ENCODE peak calls at places on chromosome 9, in four cellular contexts. I, G, F and Z are unnamed samples.

GRCh38 chr9:36154213-36154952 is 14.8 kb upstream of the CCIN start:
- DNase-seq in G (no peak), I (peak), F (no peak), Z (no peak)

GRCh38 chr9:79263666-79264460 is 307.9 kb upstream of the TLE4 start:
- DNase-seq in G (no peak), F (no peak), I (no peak), Z (peak)

GRCh38 chr9:134622896-134623407 is 18.7 kb upstream of the COL5A1 start:
- DNase-seq in G (no peak), I (no peak), F (no peak), Z (no peak)

GRCh38 chr9:759541-759940 is 82.0 kb upstream of the DMRT1 start:
- DNase-seq in G (no peak), F (no peak), I (no peak), Z (no peak)

GRCh38 chr9:22117511-22118388 is 108.6 kb upstream of the CDKN2B start:
- DNase-seq in F (no peak), I (peak), G (no peak), Z (no peak)

GRCh38 chr9:112050544-112051475 is 124.3 kb downstream of the SUSD1 start:
- DNase-seq in F (no peak), G (no peak), I (peak), Z (no peak)

GRCh38 chr9:114027159-114027895 is 50.8 kb downstream of the AMBP start:
- DNase-seq in G (no peak), F (no peak), I (no peak), Z (no peak)

GRCh38 chr9:113695901-113696300 is 180.2 kb upstream of the ZNF618 start:
- DNase-seq in F (no peak), I (no peak), G (no peak), Z (no peak)

GRCh38 chr9:120579139-120579749 is 723 bp downstream of the CDK5RAP2 start:
- DNase-seq in G (no peak), I (no peak), F (no peak), Z (no peak)

GRCh38 chr9:78101247-78101646 is 69.6 kb upstream of the GNAQ start:
- DNase-seq in G (no peak), I (no peak), F (no peak), Z (no peak)

GRCh38 chr9:92171281-92171680 is 56.1 kb upstream of the SPTLC1 start:
- DNase-seq in F (no peak), G (no peak), I (no peak), Z (no peak)

GRCh38 chr9:107136296-107136695 is 146.8 kb upstream of the RAD23B start:
- DNase-seq in G (no peak), I (no peak), F (no peak), Z (no peak)

GRCh38 chr9:76302947-76303550 is 91.2 kb downstream of the RFK start:
- DNase-seq in I (peak), F (peak), G (no peak), Z (peak)

GRCh38 chr9:37292896-37293295 is 129.6 kb upstream of the GRHPR start:
- DNase-seq in G (no peak), F (no peak), I (no peak), Z (no peak)

GRCh38 chr9:133607381-133607780 is 1.8 kb downstream of the FAM163B start:
- DNase-seq in G (no peak), F (no peak), I (no peak), Z (no peak)

GRCh38 chr9:112784020-112784788 is 33.6 kb downstream of the SNX30 start:
- DNase-seq in G (no peak), F (no peak), I (peak), Z (no peak)

GRCh38 chr9:120395374-120395773 is 184.6 kb downstream of the CDK5RAP2 start:
- DNase-seq in G (no peak), I (no peak), F (no peak), Z (no peak)

GRCh38 chr9:105375323-105375722 is 72.5 kb upstream of the FSD1L start:
- DNase-seq in I (no peak), F (no peak), G (no peak), Z (no peak)

GRCh38 chr9:84366683-84367082 is 26.1 kb upstream of the SLC28A3 start:
- DNase-seq in I (no peak), F (no peak), G (no peak), Z (peak)

GRCh38 chr9:84024041-84024575 is 43.5 kb downstream of the RMI1 start:
- DNase-seq in I (no peak), F (no peak), G (no peak), Z (no peak)

GRCh38 chr9:129182625-129183494 is 4.8 kb upstream of the IER5L start:
- DNase-seq in F (no peak), I (peak), G (no peak), Z (no peak)

GRCh38 chr9:21789541-21790037 is 12.8 kb upstream of the MTAP start:
- DNase-seq in G (peak), I (peak), F (peak), Z (peak)

GRCh38 chr9:83418283-83418682 is 119.9 kb downstream of the FRMD3 start:
- DNase-seq in G (no peak), I (no peak), F (no peak), Z (no peak)

GRCh38 chr9:84323777-84324317 is 16.7 kb downstream of the SLC28A3 start:
- DNase-seq in G (no peak), I (no peak), F (no peak), Z (peak)

GRCh38 chr9:6565312-6565711 is 80.2 kb downstream of the GLDC start:
- DNase-seq in I (no peak), G (no peak), F (no peak), Z (no peak)

GRCh38 chr9:89676281-89676680 is 71.5 kb downstream of the GADD45G start:
- DNase-seq in I (no peak), F (no peak), G (no peak), Z (no peak)

GRCh38 chr9:77424993-77425392 is 223.1 kb downstream of the GNA14 start:
- DNase-seq in G (no peak), F (no peak), I (no peak), Z (no peak)

GRCh38 chr9:125608488-125609224 is 98.4 kb downstream of the MAPKAP1 start:
- DNase-seq in G (no peak), I (peak), F (no peak), Z (no peak)

GRCh38 chr9:36398745-36399144 is 1.3 kb downstream of the RNF38 start:
- DNase-seq in I (peak), G (no peak), F (no peak), Z (no peak)

GRCh38 chr9:6114424-6114823 is 99.0 kb upstream of the RANBP6 start:
- DNase-seq in G (no peak), F (no peak), I (no peak), Z (no peak)

GRCh38 chr9:14526504-14526903 is 166.7 kb downstream of the ZDHHC21 start:
- DNase-seq in F (no peak), I (no peak), G (no peak), Z (no peak)

GRCh38 chr9:37947431-37947830 is 43.5 kb upstream of the SLC25A51 start:
- DNase-seq in G (no peak), I (no peak), F (no peak), Z (no peak)

GRCh38 chr9:127751269-127752054 is 16.4 kb upstream of the TOR2A start:
- DNase-seq in I (no peak), F (no peak), G (no peak), Z (no peak)

GRCh38 chr9:121700165-121700830 is 48.9 kb downstream of the DAB2IP start:
- DNase-seq in F (peak), I (peak), G (no peak), Z (no peak)

GRCh38 chr9:36128331-36128730 is 8.2 kb upstream of the GLIPR2 start:
- DNase-seq in I (no peak), F (no peak), G (no peak), Z (peak)

GRCh38 chr9:133089271-133089671 is 27.5 kb downstream of the CEL start:
- DNase-seq in F (peak), G (no peak), I (no peak), Z (no peak)

DNA sequence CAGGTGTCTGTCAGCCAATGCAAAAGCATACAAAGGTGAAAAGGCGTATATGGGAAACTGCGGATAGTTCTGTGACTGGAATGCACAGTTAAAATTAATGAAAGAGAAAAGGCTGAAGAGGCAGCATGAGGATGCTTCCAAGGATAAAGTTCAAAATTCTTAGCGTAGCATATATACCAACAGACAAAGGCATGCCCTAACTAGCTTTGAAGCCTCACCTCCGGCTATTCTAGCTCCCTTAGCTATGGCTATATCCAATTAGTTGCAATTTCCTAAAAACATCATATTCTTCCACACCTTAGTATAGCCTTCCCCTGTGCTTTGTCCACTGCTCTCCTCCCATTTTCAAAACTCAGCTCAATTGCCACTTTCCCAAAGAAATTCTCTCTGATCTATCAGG is 1.4 kb upstream of the DNAJA1 start:
- DNase-seq in G (no peak), F (no peak), I (no peak), Z (no peak)
- H3K4me3 ChIP-seq in G (no peak), F (peak), I (no peak), Z (peak)

DNA sequence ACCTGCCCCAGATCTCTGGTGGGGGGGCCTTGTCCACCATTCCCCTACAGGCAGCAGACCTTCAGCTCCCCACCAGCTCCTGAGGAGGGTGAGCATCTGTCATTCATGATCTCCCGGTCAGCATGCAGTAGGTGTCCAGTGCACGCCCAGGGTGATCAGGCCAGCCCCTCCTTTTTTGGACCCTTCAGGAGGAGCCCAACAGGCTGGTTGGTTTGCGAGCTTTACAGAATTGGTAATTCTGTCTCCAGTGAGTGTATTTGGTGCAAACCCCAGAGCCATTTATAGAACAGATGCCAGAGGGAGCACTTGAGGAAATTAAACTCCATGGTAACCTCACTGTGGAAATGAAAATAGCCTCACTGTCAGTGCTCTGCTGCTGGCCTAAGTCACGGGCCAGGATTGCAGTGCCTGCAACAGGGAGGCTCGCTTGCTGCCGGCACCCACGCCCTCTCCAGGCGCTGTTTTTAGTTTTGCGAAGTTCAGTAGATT is 23.4 kb downstream of the WNK2 start:
- DNase-seq in G (no peak), I (peak), F (no peak), Z (no peak)
- H3K4me3 ChIP-seq in G (no peak), I (no peak), F (no peak), Z (no peak)

DNA sequence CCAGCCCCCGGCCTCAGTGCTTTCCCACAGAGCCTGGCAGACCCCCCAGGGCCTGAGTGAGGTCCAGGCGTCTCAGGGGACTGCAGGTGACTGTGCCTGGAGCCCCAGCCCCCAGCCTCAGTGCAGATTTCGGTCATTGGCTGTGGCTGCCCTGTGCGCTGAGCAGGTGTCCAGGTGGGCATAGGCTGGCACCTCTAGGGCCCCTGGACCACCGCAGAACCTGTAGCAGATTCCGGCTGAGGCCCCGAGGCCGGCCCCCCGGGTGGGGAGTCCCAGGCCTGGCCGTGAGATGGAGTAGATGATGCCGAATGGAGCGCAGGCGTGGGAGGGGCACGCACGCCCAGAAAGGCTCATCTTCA is 12.1 kb downstream of the EXD3 start:
- DNase-seq in G (no peak), F (no peak), I (no peak), Z (no peak)
- H3K4me3 ChIP-seq in G (no peak), F (no peak), I (no peak), Z (no peak)

DNA sequence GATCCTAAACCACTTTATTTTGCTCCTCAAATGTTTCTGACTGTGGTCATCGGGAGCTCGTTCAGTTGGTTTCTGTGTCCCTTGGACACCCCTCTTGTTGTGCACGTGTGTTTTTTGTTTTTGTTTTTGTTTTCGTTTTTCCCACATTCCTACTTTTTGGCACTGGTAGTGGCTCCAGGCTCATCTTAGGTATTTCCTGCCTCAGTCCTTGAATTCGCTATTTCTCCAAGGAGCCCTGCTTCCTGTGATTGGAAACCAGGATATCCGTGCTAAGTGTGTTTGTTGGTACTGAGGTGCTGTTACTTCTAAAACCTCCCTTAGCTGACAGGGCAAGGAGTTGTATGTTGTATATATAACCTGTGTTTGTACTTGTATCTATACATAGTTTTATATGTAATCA is 5.9 kb downstream of the HMCN2 start:
- DNase-seq in I (no peak), G (no peak), F (no peak), Z (no peak)
- H3K4me3 ChIP-seq in I (no peak), G (no peak), F (no peak), Z (no peak)

GRCh38 chr9:123789893-123790292 is 140.0 kb downstream of the DENND1A start:
- DNase-seq in I (no peak), F (no peak), G (no peak), Z (no peak)
- H3K4me3 ChIP-seq in I (no peak), F (no peak), G (no peak), Z (no peak)

GRCh38 chr9:135827301-135827700 is 80.0 kb downstream of the CAMSAP1 start:
- DNase-seq in F (no peak), G (no peak), I (no peak), Z (no peak)
- H3K4me3 ChIP-seq in F (no peak), G (no peak), I (no peak), Z (no peak)

DNA sequence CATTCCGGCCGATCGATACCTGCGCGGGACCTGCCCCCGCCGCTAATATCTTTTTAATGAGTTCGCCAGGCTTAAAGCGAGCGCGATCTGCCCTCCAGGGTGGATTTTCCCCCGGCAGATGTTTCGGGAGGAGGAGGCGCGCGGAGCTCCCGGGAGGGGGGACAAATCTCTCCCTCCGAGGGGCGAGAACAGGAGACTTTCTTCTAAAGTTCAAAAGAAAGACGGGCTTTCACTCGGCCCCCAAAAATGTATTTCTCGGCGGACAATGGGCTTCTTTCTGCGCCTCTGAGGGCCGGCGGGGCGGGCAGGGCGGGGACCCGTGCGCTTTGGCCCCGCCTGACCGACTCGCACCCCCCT is 4.1 kb upstream of the PRDM12 start:
- DNase-seq in I (no peak), G (no peak), F (no peak), Z (no peak)
- H3K4me3 ChIP-seq in I (no peak), G (peak), F (no peak), Z (peak)

DNA sequence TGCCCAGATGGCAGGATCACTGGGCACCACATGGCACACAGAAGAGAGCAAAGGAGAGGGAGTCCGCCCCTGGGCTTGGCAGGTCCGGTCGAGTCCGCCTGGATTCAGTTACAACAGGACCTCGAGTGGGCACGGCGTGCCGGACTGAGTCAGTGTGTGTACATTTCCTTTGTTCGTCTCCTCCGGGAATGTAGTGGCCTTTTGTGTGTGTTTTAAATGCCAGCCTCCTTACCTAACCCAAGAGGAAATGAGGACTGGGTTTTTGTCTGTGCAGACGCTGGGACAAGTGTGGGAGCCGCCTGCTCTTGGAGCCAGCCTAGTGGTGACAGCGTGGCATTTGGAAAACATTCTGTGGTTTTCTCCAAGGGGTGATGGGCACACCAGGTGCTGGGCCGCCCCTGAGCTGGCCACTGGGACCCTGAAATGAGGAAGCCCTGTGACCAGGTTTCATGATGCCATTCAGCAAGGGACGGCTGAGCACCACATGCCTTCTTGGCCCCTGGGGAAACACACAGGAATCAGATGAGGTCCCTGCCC is 9.6 kb downstream of the NEK6 start:
- DNase-seq in F (no peak), I (peak), G (no peak), Z (peak)
- H3K4me3 ChIP-seq in F (no peak), I (no peak), G (no peak), Z (no peak)